ENCODE peak calls at places on chromosomes 4 and X, in nine cellular contexts. Q, E, F, J, A, W, V, O and K are unnamed samples.

GRCh38 chrX:53738370-53738909 is 51.9 kb upstream of the HUWE1 start:
- DNase-seq in Q (no peak), E (no peak), F (no peak), J (no peak), A (no peak), W (no peak), V (no peak), O (no peak), K (no peak)

GRCh38 chrX:153645151-153645550 is 1.9 kb upstream of the DUSP9 start:
- DNase-seq in Q (no peak), E (no peak), F (no peak), J (no peak), A (no peak), W (no peak), V (no peak), O (no peak), K (no peak)

GRCh38 chr4:54879576-54879975 is 221.8 kb downstream of the KIT start:
- DNase-seq in Q (no peak), E (no peak), F (no peak), J (peak), A (no peak), W (no peak), V (peak), O (no peak), K (no peak)

GRCh38 chr4:22496165-22496813 is 19.6 kb downstream of the ADGRA3 start:
- DNase-seq in Q (no peak), E (no peak), F (no peak), J (no peak), A (no peak), W (no peak), V (no peak), O (no peak), K (no peak)

GRCh38 chr4:76003620-76004019 is 3.7 kb downstream of the CXCL9 start:
- DNase-seq in Q (no peak), E (no peak), F (no peak), J (no peak), A (no peak), W (no peak), V (no peak), O (no peak), K (no peak)

GRCh38 chr4:94827481-94828110 is 69.8 kb downstream of the BMPR1B start:
- DNase-seq in Q (no peak), E (no peak), F (no peak), J (peak), A (no peak), W (peak), V (peak), O (no peak), K (no peak)

GRCh38 chrX:48470110-48470832 is at the start of gene SLC38A5:
- DNase-seq in Q (no peak), E (no peak), F (no peak), J (peak), A (no peak), W (no peak), V (no peak), O (no peak), K (no peak)

GRCh38 chr4:14254252-14254651 is 626.7 kb upstream of the BOD1L1 start:
- DNase-seq in Q (no peak), E (no peak), F (peak), J (peak), A (no peak), W (peak), V (peak), O (no peak), K (no peak)

GRCh38 chr4:81491943-81492342 is 20.2 kb upstream of the RASGEF1B start:
- DNase-seq in Q (no peak), E (no peak), F (no peak), J (no peak), A (no peak), W (no peak), V (peak), O (no peak), K (no peak)

GRCh38 chr4:86451560-86452322 is 91.9 kb upstream of the MAPK10 start:
- DNase-seq in Q (no peak), E (no peak), F (no peak), J (peak), A (no peak), W (no peak), V (no peak), O (no peak), K (no peak)

GRCh38 chrX:39613508-39613921 is 484.2 kb downstream of the BCOR start:
- DNase-seq in Q (no peak), E (no peak), F (peak), J (no peak), A (peak), W (peak), V (peak), O (peak), K (no peak)

GRCh38 chr4:69957209-69957608 is 8.3 kb downstream of the CSN2 start:
- DNase-seq in Q (no peak), E (no peak), F (no peak), J (no peak), A (no peak), W (no peak), V (no peak), O (no peak), K (no peak)

GRCh38 chr4:25865586-25865985 is 2.8 kb upstream of the SEL1L3 start:
- DNase-seq in Q (no peak), E (no peak), F (no peak), J (no peak), A (no peak), W (peak), V (no peak), O (no peak), K (no peak)

GRCh38 chr4:25441519-25442117 is 64.6 kb downstream of the ANAPC4 start:
- DNase-seq in Q (no peak), E (peak), F (peak), J (peak), A (no peak), W (peak), V (peak), O (peak), K (no peak)

GRCh38 chr4:126698224-126698623 is 934.5 kb upstream of the INTU start:
- DNase-seq in Q (no peak), E (no peak), F (no peak), J (no peak), A (no peak), W (no peak), V (no peak), O (no peak), K (no peak)

GRCh38 chr4:22191565-22192301 is 243.2 kb upstream of the KCNIP4 start:
- DNase-seq in Q (no peak), E (no peak), F (no peak), J (no peak), A (no peak), W (no peak), V (peak), O (no peak), K (no peak)

GRCh38 chrX:106921637-106922036 is 1.4 kb downstream of the CLDN2 start:
- DNase-seq in Q (no peak), E (no peak), F (no peak), J (no peak), A (no peak), W (no peak), V (no peak), O (no peak), K (no peak)

GRCh38 chrX:97863261-97863660 is 979.6 kb downstream of the RPA4 start:
- DNase-seq in Q (no peak), E (no peak), F (no peak), J (no peak), A (no peak), W (no peak), V (no peak), O (no peak), K (no peak)

GRCh38 chr4:14431155-14432134 is 570.8 kb upstream of the CPEB2 start:
- DNase-seq in Q (no peak), E (no peak), F (no peak), J (no peak), A (no peak), W (no peak), V (no peak), O (no peak), K (no peak)